ENCODE peak calls at places on chromosomes 16 and 17, in eight cellular contexts. N is heart left ventricle, J is H54, H is Peyer's patch, Z is HepG2, O is prostate gland, D is A549, R is uterus. F is an unnamed sample.

GRCh38 chr16:86664518-86665318 is 86.4 kb downstream of the FOXL1 start:
- DNase-seq in J (peak; percentile 56), D (peak; percentile 67), H (no peak), N (no peak), Z (peak; percentile 84), O (no peak), R (no peak), F (no peak)

GRCh38 chr16:89319883-89320716 is 102.6 kb downstream of the ZNF778 start:
- DNase-seq in Z (peak; percentile 64), D (peak; percentile 82), N (peak; percentile 45), R (peak; percentile 54), J (peak; percentile 70), O (no peak), H (no peak), F (no peak)

GRCh38 chr16:48611329-48612137 is 1.6 kb upstream of the N4BP1 start:
- DNase-seq in J (no peak), R (no peak), O (no peak), N (peak; percentile 24), H (peak; percentile 67), Z (peak; percentile 79), D (no peak), F (no peak)

GRCh38 chr17:47276868-47277267 is 23.2 kb downstream of the ITGB3 start:
- DNase-seq in J (no peak), O (no peak), H (no peak), R (peak; percentile 71), D (no peak), Z (peak; percentile 56), N (peak; percentile 79), F (peak; percentile 94)

GRCh38 chr17:71975998-71976649 is 144.7 kb upstream of the SOX9 start:
- DNase-seq in O (peak; percentile 84), H (no peak), R (peak; percentile 76), J (peak; percentile 91), Z (no peak), D (peak; percentile 86), N (peak; percentile 69), F (peak; percentile 90)

GRCh38 chr17:78599419-78599818 is 22.2 kb upstream of the DNAH17 start:
- DNase-seq in R (no peak), J (no peak), H (no peak), O (no peak), N (no peak), Z (no peak), D (no peak), F (no peak)

GRCh38 chr17:41580651-41581365 is 5.9 kb downstream of the KRT14 start:
- DNase-seq in N (no peak), J (no peak), R (no peak), H (no peak), O (no peak), Z (no peak), D (no peak), F (no peak)

GRCh38 chr16:48081656-48082055 is 74.1 kb downstream of the ABCC12 start:
- DNase-seq in O (no peak), D (peak; percentile 44), H (no peak), J (peak; percentile 68), R (no peak), N (no peak), Z (no peak), F (no peak)

GRCh38 chr17:19470529-19471261 is 59.7 kb downstream of the RNF112 start:
- DNase-seq in J (no peak), R (peak; percentile 85), H (peak; percentile 20), D (no peak), N (peak; percentile 54), Z (no peak), O (peak; percentile 14), F (peak; percentile 91)

GRCh38 chr17:74964988-74965622 is 7.5 kb downstream of the HID1 start:
- DNase-seq in N (no peak), D (no peak), R (no peak), H (no peak), Z (no peak), O (no peak), J (no peak), F (no peak)

GRCh38 chr16:67930678-67931211 is 917 bp downstream of the CTRL start:
- DNase-seq in D (no peak), N (no peak), H (no peak), O (no peak), J (no peak), Z (no peak), R (no peak), F (no peak)
- TF ChIP-seq POLR2A in D (no peak), N (no peak), H (no peak), O (no peak), J (no peak), Z (no peak), R (no peak), F (no peak)

DNA sequence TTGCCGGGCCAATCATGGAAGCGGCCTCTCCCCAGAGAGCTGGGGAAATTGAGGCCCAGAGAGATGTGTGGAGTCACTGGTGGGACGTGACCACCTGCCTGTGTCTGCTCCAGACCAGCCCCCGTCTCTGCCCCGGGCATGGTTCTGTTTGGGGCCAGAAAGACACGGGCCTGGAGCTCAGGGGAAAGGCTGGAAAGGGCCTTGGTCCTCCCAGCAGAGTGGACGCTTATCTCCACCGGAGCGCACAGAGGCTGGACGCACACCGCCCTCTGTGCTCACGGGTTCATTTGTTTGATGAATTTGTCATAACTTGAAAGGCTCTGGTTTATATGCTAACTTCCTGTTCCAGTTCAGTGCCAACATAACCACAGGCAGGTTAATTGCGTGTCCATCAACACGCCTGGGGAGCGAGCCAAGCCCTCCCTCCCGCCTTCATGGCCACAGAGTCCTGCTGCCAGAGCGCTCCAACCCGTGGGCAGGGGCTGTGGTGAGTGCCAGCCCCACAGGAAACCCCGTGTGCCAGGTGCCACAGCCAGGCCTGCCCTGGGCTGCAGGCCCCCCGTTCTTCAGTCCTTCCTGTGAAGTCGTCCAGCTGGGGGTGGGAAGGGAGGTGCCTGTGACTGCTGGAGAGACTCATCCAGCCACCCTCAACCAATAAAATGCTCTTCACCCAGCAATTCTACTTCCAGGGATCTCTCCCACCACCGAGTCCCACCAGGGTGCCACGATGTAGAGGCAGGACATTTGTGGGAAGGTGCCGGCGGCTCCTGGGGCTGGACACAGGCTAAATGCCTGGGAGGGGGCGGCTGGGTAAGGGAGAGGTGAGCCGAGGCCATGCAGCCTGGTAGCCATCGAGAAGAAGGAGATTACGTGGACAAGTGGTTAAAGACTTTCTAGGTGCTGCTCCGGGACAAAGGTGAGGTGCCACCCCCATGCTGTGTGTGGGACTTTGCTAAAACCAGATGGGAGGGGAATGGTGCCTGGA is 29.4 kb upstream of the BAHCC1 start:
- DNase-seq in R (peak; percentile 70), O (peak; percentile 94), D (no peak), N (no peak), J (no peak), Z (peak; percentile 72), H (no peak), F (no peak)
- TF ChIP-seq POLR2A in R (peak; percentile 7), O (peak; percentile 51), D (no peak), N (no peak), J (no peak), Z (no peak), H (peak; percentile 91), F (no peak)

DNA sequence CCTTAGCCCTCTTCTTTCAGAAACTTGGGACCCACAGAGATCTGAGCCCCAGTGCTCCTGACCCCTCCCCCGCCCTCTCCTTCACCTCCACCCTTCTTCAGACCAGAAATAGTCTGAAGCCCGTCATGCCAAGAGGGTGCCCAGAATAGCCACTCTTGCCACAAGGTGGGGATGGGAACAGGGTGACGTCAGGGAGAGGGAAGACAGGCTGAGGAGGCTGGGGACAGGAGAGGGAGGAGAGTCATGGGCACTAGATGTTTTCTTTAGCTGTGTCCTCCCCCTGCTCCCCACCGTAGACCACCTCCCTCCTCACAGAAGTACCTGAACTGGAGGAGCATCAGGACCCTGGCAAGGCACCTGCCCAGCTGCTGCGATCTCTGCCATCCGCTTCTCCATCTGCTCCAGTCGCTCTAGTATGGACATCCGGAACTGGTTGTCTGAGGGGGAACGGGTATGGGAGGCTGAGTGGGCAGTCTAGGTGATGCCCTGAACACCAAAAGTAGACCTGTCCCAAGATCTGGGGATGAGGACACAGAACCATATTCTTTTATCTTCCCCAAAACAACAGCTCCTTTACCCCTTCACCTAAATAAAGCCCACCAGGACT is 6.5 kb upstream of the SPAG7 start:
- DNase-seq in N (peak; percentile 63), D (no peak), J (no peak), O (no peak), R (no peak), H (no peak), Z (no peak), F (no peak)
- TF ChIP-seq POLR2A in N (no peak), D (no peak), J (no peak), O (no peak), R (no peak), H (no peak), Z (no peak), F (no peak)

GRCh38 chr17:29862127-29862526 is 67.9 kb downstream of the SSH2 start:
- DNase-seq in J (no peak), O (no peak), H (no peak), D (no peak), R (no peak), N (no peak), Z (no peak), F (no peak)
- TF ChIP-seq POLR2A in J (no peak), O (no peak), H (no peak), D (no peak), R (no peak), N (no peak), Z (no peak), F (no peak)

DNA sequence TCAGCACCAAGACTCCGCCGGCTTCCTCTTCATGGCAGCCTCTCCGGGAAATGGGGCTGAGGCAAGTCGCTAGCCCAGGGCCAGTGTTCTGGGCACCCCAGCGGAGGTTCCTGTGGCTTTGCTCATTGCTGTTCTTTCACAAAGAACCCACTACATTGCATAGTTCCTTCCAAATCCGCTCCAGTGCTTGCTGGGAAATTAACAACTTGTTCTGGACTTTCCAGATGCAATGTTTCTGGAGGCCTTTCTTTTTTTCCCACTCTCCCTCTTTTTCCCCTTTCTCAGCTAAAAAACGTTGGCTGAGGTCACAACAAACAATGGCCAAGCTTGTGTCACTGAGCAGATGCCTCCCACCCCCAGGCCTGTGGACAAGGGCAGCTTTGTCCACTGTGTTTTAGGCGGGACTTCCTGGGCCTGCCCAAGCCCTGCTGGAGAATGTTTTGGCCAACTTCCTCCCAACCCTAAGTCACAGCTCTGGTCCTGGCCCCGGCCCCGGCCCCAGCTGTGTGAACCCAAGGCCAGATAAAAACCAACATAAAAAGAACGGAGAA is 131.5 kb upstream of the RCVRN start:
- DNase-seq in O (no peak), R (peak; percentile 74), D (no peak), J (no peak), N (peak; percentile 78), Z (peak; percentile 52), H (no peak), F (no peak)
- TF ChIP-seq POLR2A in O (no peak), R (no peak), D (no peak), J (no peak), N (no peak), Z (no peak), H (no peak), F (no peak)

F was measured in lower leg skin.